ENCODE peak calls at places on chromosomes 3 and 15, in five cellular contexts. I is CD4-positive, alpha-beta T cell; C is NCI-H1694; P is GM12864; Z is AML-193. H is an unnamed sample.

GRCh38 chr3:38150780-38151528 is 12.5 kb downstream of the MYD88 start:
- DNase-seq in I (no peak), C (no peak), P (no peak), Z (no peak), H (no peak)

GRCh38 chr3:150062492-150062891 is 91.8 kb upstream of the PFN2 start:
- DNase-seq in I (no peak), C (no peak), P (no peak), Z (no peak), H (peak; percentile 63)

GRCh38 chr3:25903371-25903770 is 113.5 kb downstream of the OXSM start:
- DNase-seq in I (no peak), C (no peak), P (no peak), Z (no peak), H (no peak)

GRCh38 chr3:123028233-123028828 is 768 bp upstream of the SEMA5B start:
- DNase-seq in I (no peak), C (peak; percentile 71), P (peak; percentile 7), Z (peak; percentile 77), H (peak; percentile 84)

GRCh38 chr15:61309236-61310016 is 80.3 kb upstream of the RORA start:
- DNase-seq in I (no peak), C (no peak), P (no peak), Z (no peak), H (no peak)

GRCh38 chr15:63539517-63539916 is 35.1 kb downstream of the USP3 start:
- DNase-seq in I (no peak), C (no peak), P (no peak), Z (no peak), H (no peak)

GRCh38 chr3:134801204-134801958 is 6.3 kb downstream of the EPHB1 start:
- DNase-seq in I (no peak), C (no peak), P (no peak), Z (no peak), H (no peak)

GRCh38 chr3:189652042-189652441 is 20.9 kb downstream of the TP63 start:
- DNase-seq in I (no peak), C (no peak), P (no peak), Z (no peak), H (no peak)

GRCh38 chr3:180704532-180704931 is 25.2 kb upstream of the CCDC39 start:
- DNase-seq in I (no peak), C (no peak), P (no peak), Z (no peak), H (no peak)

GRCh38 chr3:64097920-64098319 is 74.6 kb upstream of the PSMD6 start:
- DNase-seq in I (no peak), C (no peak), P (no peak), Z (no peak), H (no peak)

GRCh38 chr3:5197470-5198312 is 10.2 kb downstream of the EDEM1 start:
- DNase-seq in I (peak; percentile 25), C (no peak), P (peak; percentile 83), Z (peak; percentile 64), H (peak; percentile 46)

GRCh38 chr3:58665410-58665809 is 1.2 kb downstream of the FAM3D start:
- DNase-seq in I (no peak), C (no peak), P (no peak), Z (no peak), H (no peak)

GRCh38 chr3:18194431-18194830 is 230.7 kb downstream of the SATB1 start:
- DNase-seq in I (no peak), C (no peak), P (no peak), Z (no peak), H (peak; percentile 69)

GRCh38 chr15:96037584-96037983 is 292.9 kb upstream of the NR2F2 start:
- DNase-seq in I (no peak), C (no peak), P (peak; percentile 3), Z (peak; percentile 25), H (no peak)

GRCh38 chr3:164302622-164303021 is 775.7 kb downstream of the SI start:
- DNase-seq in I (no peak), C (no peak), P (no peak), Z (no peak), H (no peak)

GRCh38 chr3:134189848-134190247 is 60.8 kb downstream of the RYK start:
- DNase-seq in I (no peak), C (no peak), P (no peak), Z (no peak), H (no peak)

GRCh38 chr3:33358172-33358781 is 81.0 kb downstream of the FBXL2 start:
- DNase-seq in I (no peak), C (no peak), P (no peak), Z (no peak), H (no peak)

GRCh38 chr3:48919215-48920138 is 835 bp downstream of the ARIH2 start:
- DNase-seq in I (no peak), C (peak; percentile 5), P (peak; percentile 57), Z (peak; percentile 72), H (peak; percentile 25)

GRCh38 chr3:18559323-18559972 is 134.3 kb upstream of the SATB1 start:
- DNase-seq in I (no peak), C (peak; percentile 0), P (no peak), Z (peak; percentile 24), H (no peak)

GRCh38 chr3:96465521-96465920 is 348.9 kb upstream of the EPHA6 start:
- DNase-seq in I (no peak), C (no peak), P (no peak), Z (no peak), H (no peak)

GRCh38 chr3:47612879-47613278 is 34.2 kb upstream of the CSPG5 start:
- DNase-seq in I (no peak), C (no peak), P (no peak), Z (no peak), H (no peak)

GRCh38 chr15:82569834-82570233 is 29.6 kb upstream of the RPS17 start:
- DNase-seq in I (no peak), C (no peak), P (no peak), Z (no peak), H (no peak)

GRCh38 chr3:43478380-43478779 is 143.4 kb downstream of the ANO10 start:
- DNase-seq in I (no peak), C (no peak), P (no peak), Z (no peak), H (no peak)

GRCh38 chr3:126468028-126468891 is 7.4 kb downstream of the ZXDC start:
- DNase-seq in I (no peak), C (no peak), P (no peak), Z (peak; percentile 26), H (no peak)

GRCh38 chr3:113606539-113607218 is 74.3 kb downstream of the SIDT1 start:
- DNase-seq in I (peak; percentile 5), C (no peak), P (peak; percentile 84), Z (peak; percentile 38), H (no peak)

GRCh38 chr3:167866321-167866720 is 130.8 kb downstream of the SERPINI1 start:
- DNase-seq in I (no peak), C (no peak), P (no peak), Z (peak; percentile 95), H (peak; percentile 26)

GRCh38 chr3:9769012-9769411 is 735 bp downstream of the CAMK1 start:
- DNase-seq in I (no peak), C (no peak), P (no peak), Z (no peak), H (no peak)

GRCh38 chr3:155185623-155186022 is 105.5 kb downstream of the MME start:
- DNase-seq in I (no peak), C (no peak), P (no peak), Z (no peak), H (peak; percentile 90)